ENCODE peak calls at places on chromosomes 2 and 18, in six cellular contexts. I is ascending aorta; J is activated CD4-positive, alpha-beta T cell treated with anti-CD3 and anti-CD28 coated beads, Interleukin-2, amount 50 U/mL, for 24 hours; G is body of pancreas; S is CD8-positive, alpha-beta T cell; D is stimulated activated CD4-positive, alpha-beta T cell treated with anti-CD3 and anti-CD28 coated beads, Interleukin-1b, Interleukin-23, amount 100 ng/mL, for 24 hours. Q is an unnamed sample.

GRCh38 chr2:72036595-72036994 is 111.1 kb downstream of the CYP26B1 start:
- DNase-seq in S (no peak), D (no peak), J (no peak), G (no peak), I (no peak), Q (no peak)

GRCh38 chr2:182368996-182369395 is 57.8 kb downstream of the PDE1A start:
- DNase-seq in J (no peak), S (no peak), G (no peak), D (no peak), I (no peak), Q (no peak)

GRCh38 chr2:63856302-63856600 is 14.6 kb downstream of the UGP2 start:
- DNase-seq in D (no peak), I (no peak), G (no peak), S (peak), J (peak), Q (no peak)

GRCh38 chr2:73836141-73836943 is 7.6 kb downstream of the STAMBP start:
- DNase-seq in D (no peak), J (no peak), I (no peak), G (no peak), S (no peak), Q (no peak)

GRCh38 chr2:95326433-95327140 is 29.4 kb downstream of the KCNIP3 start:
- DNase-seq in I (no peak), G (no peak), S (no peak), D (no peak), J (no peak), Q (no peak)

GRCh38 chr2:33322099-33322498 is 154.3 kb upstream of the RASGRP3 start:
- DNase-seq in D (no peak), G (peak), I (no peak), J (no peak), S (no peak), Q (no peak)

GRCh38 chr18:3251963-3252277 is 4.3 kb downstream of the MYL12A start:
- DNase-seq in D (no peak), J (no peak), I (no peak), G (no peak), S (no peak), Q (no peak)

GRCh38 chr2:3651686-3652516 is 6.1 kb upstream of the ALLC start:
- DNase-seq in S (peak), J (peak), G (peak), I (no peak), D (no peak), Q (no peak)

GRCh38 chr2:45834858-45835257 is 183.4 kb downstream of the PRKCE start:
- DNase-seq in D (no peak), S (no peak), I (no peak), J (no peak), G (no peak), Q (no peak)

GRCh38 chr2:44016282-44016681 is 20.5 kb upstream of the LRPPRC start:
- DNase-seq in J (no peak), S (no peak), D (no peak), I (no peak), G (peak), Q (no peak)

GRCh38 chr18:44130365-44130942 is 550.2 kb upstream of the SETBP1 start:
- DNase-seq in G (peak), D (no peak), J (no peak), I (no peak), S (no peak), Q (no peak)

GRCh38 chr2:142596334-142597088 is 281.0 kb upstream of the KYNU start:
- DNase-seq in D (no peak), G (no peak), J (no peak), S (no peak), I (no peak), Q (no peak)

GRCh38 chr2:134436706-134437105 is 182.8 kb downstream of the MGAT5 start:
- DNase-seq in J (no peak), S (no peak), D (no peak), I (no peak), G (no peak), Q (no peak)

GRCh38 chr18:44668280-44668975 is 12.3 kb upstream of the SETBP1 start:
- DNase-seq in S (no peak), J (no peak), D (no peak), G (no peak), I (no peak), Q (no peak)

Q was measured in thoracic aorta.